ENCODE peak calls at places on chromosomes 7 and 10, in eight cellular contexts. V is HCT116, A is SK-N-SH, S is endothelial cell of umbilical vein, L is HepG2, Y is K562, E is H1, D is GM12878. N is an unnamed sample.

GRCh38 chr10:20041931-20042330 is 225.7 kb downstream of the PLXDC2 start:
- DNase-seq in A (no peak), V (no peak), E (no peak), D (no peak), L (no peak), Y (no peak), S (no peak), N (no peak)

GRCh38 chr7:32560075-32560474 is 64.8 kb downstream of the AVL9 start:
- DNase-seq in D (no peak), V (no peak), S (no peak), A (no peak), L (no peak), E (no peak), Y (no peak), N (no peak)

GRCh38 chr7:43485580-43485979 is 97.3 kb upstream of the STK17A start:
- DNase-seq in D (no peak), Y (no peak), V (no peak), E (no peak), L (no peak), A (no peak), S (no peak), N (no peak)

GRCh38 chr7:44144968-44145418 is 3.9 kb upstream of the MYL7 start:
- DNase-seq in E (no peak), L (no peak), V (no peak), A (peak), S (no peak), Y (no peak), D (no peak), N (no peak)

GRCh38 chr7:120920588-120920987 is 30.0 kb upstream of the ING3 start:
- DNase-seq in L (no peak), E (no peak), A (peak), D (no peak), S (no peak), V (no peak), Y (no peak), N (no peak)

GRCh38 chr10:73955719-73956118 is 42.2 kb upstream of the VCL start:
- DNase-seq in Y (no peak), L (no peak), D (no peak), E (no peak), V (no peak), A (no peak), S (no peak), N (no peak)

GRCh38 chr7:93914581-93915066 is 6.9 kb upstream of the GNG11 start:
- DNase-seq in E (no peak), L (no peak), Y (no peak), A (no peak), D (no peak), V (peak), S (peak), N (no peak)

GRCh38 chr7:123916240-123916724 is 8.8 kb upstream of the SPAM1 start:
- DNase-seq in V (peak), S (peak), A (peak), Y (no peak), L (peak), D (no peak), E (no peak), N (no peak)

GRCh38 chr10:12543589-12543988 is 194.2 kb downstream of the CAMK1D start:
- DNase-seq in S (no peak), L (no peak), A (no peak), Y (no peak), E (no peak), D (no peak), V (no peak), N (no peak)

GRCh38 chr7:6278749-6279310 is 6.4 kb upstream of the CYTH3 start:
- DNase-seq in S (no peak), A (no peak), D (no peak), Y (no peak), L (no peak), E (no peak), V (no peak), N (no peak)

GRCh38 chr7:142542938-142543337 is 206.3 kb upstream of the PRSS1 start:
- DNase-seq in D (no peak), E (no peak), S (no peak), L (no peak), V (no peak), Y (no peak), A (no peak), N (no peak)

GRCh38 chr10:112336556-112337201 is 37.2 kb upstream of the ACSL5 start:
- DNase-seq in D (no peak), V (no peak), Y (no peak), E (no peak), S (no peak), A (no peak), L (no peak), N (no peak)

GRCh38 chr7:101696-102376 is 90.5 kb upstream of the FAM20C start:
- DNase-seq in Y (no peak), V (no peak), A (no peak), L (no peak), E (no peak), D (no peak), S (peak), N (no peak)

GRCh38 chr7:22120391-22121053 is 174.8 kb upstream of the CDCA7L start:
- DNase-seq in V (no peak), Y (no peak), A (no peak), E (no peak), D (no peak), L (no peak), S (no peak), N (peak)

GRCh38 chr10:120221873-120222485 is 235.0 kb upstream of the PLPP4 start:
- DNase-seq in A (peak), S (peak), E (peak), V (peak), Y (peak), L (peak), D (no peak), N (peak)

GRCh38 chr7:121026577-121027111 is 38.1 kb downstream of the CPED1 start:
- DNase-seq in A (no peak), L (peak), Y (no peak), S (no peak), D (no peak), V (no peak), E (no peak), N (no peak)

GRCh38 chr7:47042669-47043068 is 539.2 kb downstream of the TNS3 start:
- DNase-seq in S (no peak), A (no peak), Y (no peak), D (no peak), E (no peak), V (no peak), L (no peak), N (no peak)

GRCh38 chr7:105675873-105676484 is 94.7 kb upstream of the EFCAB10 start:
- DNase-seq in L (no peak), Y (no peak), D (no peak), S (no peak), V (no peak), E (no peak), A (no peak), N (no peak)

GRCh38 chr7:84824057-84824651 is 362.7 kb downstream of the SEMA3D start:
- DNase-seq in D (no peak), Y (no peak), S (no peak), L (no peak), E (no peak), V (no peak), A (no peak), N (no peak)

GRCh38 chr7:156163747-156164146 is 351.5 kb upstream of the SHH start:
- DNase-seq in S (no peak), V (no peak), E (no peak), Y (no peak), A (no peak), D (no peak), L (no peak), N (no peak)

GRCh38 chr7:143073556-143073955 is 21.4 kb downstream of the OR6V1 start:
- DNase-seq in E (no peak), Y (no peak), A (no peak), L (no peak), S (no peak), D (no peak), V (no peak), N (no peak)

GRCh38 chr7:43112088-43112940 is at the start of gene HECW1:
- DNase-seq in E (peak), L (no peak), V (no peak), S (no peak), D (no peak), A (no peak), Y (no peak), N (no peak)

GRCh38 chr7:138864667-138865066 is 66.7 kb upstream of the ATP6V0A4 start:
- DNase-seq in A (no peak), V (no peak), D (no peak), E (no peak), S (no peak), L (no peak), Y (no peak), N (no peak)

GRCh38 chr10:131891196-131891928 is 9.4 kb upstream of the PPP2R2D start:
- DNase-seq in D (no peak), A (peak), V (no peak), Y (peak), E (peak), L (peak), S (no peak), N (no peak)

GRCh38 chr7:45574521-45575500 is 643 bp downstream of the ADCY1 start:
- DNase-seq in E (peak), A (peak), S (peak), D (no peak), V (no peak), L (peak), Y (no peak), N (no peak)

GRCh38 chr10:132897516-132898381 is 44.6 kb downstream of the CFAP46 start:
- DNase-seq in D (no peak), E (no peak), L (no peak), S (no peak), V (no peak), Y (no peak), A (peak), N (no peak)

GRCh38 chr10:108904163-108904878 is 1019.0 kb downstream of the XPNPEP1 start:
- DNase-seq in S (no peak), A (peak), Y (no peak), D (no peak), E (no peak), L (no peak), V (no peak), N (no peak)

GRCh38 chr7:123747620-123748141 is 1.1 kb downstream of the WASL start:
- DNase-seq in Y (peak), L (peak), A (peak), E (peak), S (peak), V (peak), D (no peak), N (no peak)

GRCh38 chr10:64444578-64444977 is 923.4 kb downstream of the REEP3 start:
- DNase-seq in D (no peak), A (no peak), V (no peak), Y (no peak), E (no peak), L (no peak), S (no peak), N (no peak)

DNA sequence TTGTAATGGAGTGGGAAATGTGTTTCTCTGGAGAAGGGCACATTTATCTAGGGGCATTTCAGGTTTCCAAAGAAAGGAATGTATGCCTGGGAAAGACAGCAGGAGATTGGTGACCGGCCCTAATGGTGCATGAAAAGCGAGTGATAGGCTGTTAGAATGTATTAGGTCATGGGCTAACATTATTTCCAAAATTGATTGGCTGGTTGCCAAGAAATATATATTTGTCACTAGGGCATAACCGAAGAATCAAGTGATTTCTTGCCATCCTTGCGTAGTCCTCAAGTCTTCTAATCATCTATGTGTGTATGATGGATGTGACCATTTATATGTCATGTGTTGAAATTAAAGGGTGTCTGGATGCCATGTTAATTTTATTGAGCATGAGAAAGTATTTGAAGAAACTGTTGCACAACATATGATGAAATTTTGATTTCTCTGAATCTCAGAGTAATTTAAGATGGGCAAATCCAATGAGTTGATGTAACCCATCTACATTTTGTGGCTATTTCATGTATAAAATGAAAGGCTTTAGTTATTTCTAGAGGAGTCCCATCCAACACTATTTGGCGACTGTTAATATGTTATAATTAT is 248.4 kb downstream of the BMPER start:
- DNase-seq in L (no peak), A (no peak), V (no peak), D (no peak), E (no peak), Y (no peak), S (no peak), N (no peak)
- TF ChIP-seq POLR2AphosphoS5 in L (no peak), A (no peak), V (no peak), D (no peak), E (no peak), Y (no peak), S (no peak), N (no peak)

GRCh38 chr10:110221721-110222261 is 14.4 kb downstream of the MXI1 start:
- DNase-seq in V (peak), D (no peak), E (peak), Y (peak), A (peak), L (no peak), S (peak), N (no peak)
- H3K9ac ChIP-seq in V (peak), D (no peak), E (no peak), Y (peak), A (peak), L (no peak), S (no peak), N (no peak)

DNA sequence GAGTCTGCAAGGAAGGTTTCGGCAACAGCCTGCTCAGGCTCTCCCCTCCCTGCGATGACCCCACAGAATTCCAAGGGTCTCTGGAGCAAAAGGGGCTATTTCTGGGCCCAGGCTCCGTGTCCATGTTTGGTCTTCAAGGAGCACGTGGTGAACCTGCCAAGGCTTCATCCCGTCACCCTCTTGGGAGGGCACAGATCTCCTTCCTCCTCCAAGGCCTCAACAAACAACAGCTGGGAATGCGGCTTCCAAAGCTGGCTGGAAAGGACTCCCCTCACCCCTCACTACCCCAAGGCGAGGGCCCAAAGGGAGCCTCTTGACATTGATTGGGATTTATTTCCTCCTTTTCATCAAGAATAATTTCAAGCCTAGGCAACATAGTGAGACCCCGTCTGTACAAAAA is 14.0 kb upstream of the KPNA7 start:
- DNase-seq in S (no peak), L (no peak), D (no peak), Y (no peak), A (no peak), E (no peak), V (no peak), N (no peak)
- H3K27ac ChIP-seq in S (no peak), L (no peak), D (no peak), Y (no peak), A (no peak), E (no peak), V (no peak), N (peak)

GRCh38 chr7:4694653-4695335 is 12.7 kb downstream of the FOXK1 start:
- DNase-seq in V (no peak), L (no peak), E (no peak), Y (no peak), D (no peak), S (peak), A (no peak), N (no peak)
- TF ChIP-seq POLR2AphosphoS5 in V (no peak), L (no peak), E (no peak), Y (no peak), D (no peak), S (no peak), A (no peak), N (no peak)

GRCh38 chr10:75236178-75236825 is 545 bp upstream of the COMTD1 start:
- DNase-seq in L (no peak), E (no peak), D (no peak), V (no peak), S (no peak), A (no peak), Y (no peak), N (no peak)

GRCh38 chr10:75233444-75234016 is 2.2 kb downstream of the COMTD1 start:
- DNase-seq in V (no peak), E (no peak), D (no peak), Y (no peak), A (peak), S (no peak), L (no peak), N (no peak)

GRCh38 chr10:75234683-75235374 is 928 bp downstream of the COMTD1 start:
- DNase-seq in V (no peak), E (peak), Y (peak), D (no peak), A (peak), L (no peak), S (no peak), N (no peak)

GRCh38 chr10:75235375-75236177 is at the start of gene COMTD1:
- DNase-seq in Y (peak), E (peak), S (peak), D (peak), L (peak), V (peak), A (peak), N (no peak)

DNA sequence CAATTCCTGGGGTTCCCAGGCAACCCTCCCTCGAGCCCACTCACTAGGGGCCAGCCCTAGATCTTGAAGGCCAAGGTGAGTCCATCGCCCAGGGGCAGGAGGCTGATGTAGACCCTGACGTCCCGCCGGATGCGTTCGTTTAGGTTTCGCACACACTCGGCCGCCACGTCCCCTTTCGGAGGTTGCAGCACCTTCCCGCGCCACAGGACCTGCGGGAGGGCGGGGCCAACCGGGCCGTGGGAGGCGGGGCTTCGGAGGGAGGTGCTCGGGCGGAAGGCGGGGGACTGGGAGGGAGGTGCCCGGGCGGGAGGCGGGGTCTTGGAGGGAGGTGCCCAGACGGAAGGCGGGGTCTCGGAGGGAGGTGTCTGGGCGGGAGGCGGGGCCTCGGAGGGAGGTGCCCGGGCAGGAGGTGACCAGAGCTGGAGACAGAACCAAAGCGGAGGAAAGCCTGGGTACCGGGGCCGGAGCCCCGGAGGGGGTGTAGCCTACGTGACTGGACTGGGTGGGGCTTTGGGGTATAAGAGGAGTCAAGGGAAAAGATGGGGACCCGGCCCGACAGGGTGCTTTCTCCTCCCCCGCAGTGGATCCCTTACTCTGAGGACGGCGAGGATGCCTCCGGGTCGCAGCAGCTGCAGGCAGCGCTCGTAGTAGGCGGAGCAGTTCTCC is 1.6 kb downstream of the COMTD1 start:
- DNase-seq in Y (peak), L (peak), D (peak), S (peak), V (peak), A (peak), E (peak), N (no peak)
- H3K9ac ChIP-seq in Y (peak), L (peak), D (peak), S (peak), V (peak), A (peak), E (peak), N (no peak)

GRCh38 chr7:127618042-127618441 is at the start of gene PAX4:
- DNase-seq in L (no peak), S (no peak), A (no peak), Y (no peak), V (no peak), E (no peak), D (no peak), N (no peak)
- H3K27ac ChIP-seq in L (no peak), S (no peak), A (no peak), Y (no peak), V (no peak), E (no peak), D (no peak), N (no peak)

GRCh38 chr10:68792115-68792514 is 35.2 kb upstream of the STOX1 start:
- DNase-seq in L (no peak), D (no peak), E (no peak), S (peak), A (no peak), V (no peak), Y (no peak), N (no peak)

GRCh38 chr10:68800196-68800595 is 27.1 kb upstream of the STOX1 start:
- DNase-seq in Y (no peak), D (no peak), L (no peak), V (no peak), E (no peak), A (no peak), S (no peak), N (no peak)

GRCh38 chr10:68795886-68796532 is 31.3 kb upstream of the STOX1 start:
- DNase-seq in S (no peak), A (no peak), V (no peak), Y (no peak), E (no peak), D (no peak), L (no peak), N (no peak)

DNA sequence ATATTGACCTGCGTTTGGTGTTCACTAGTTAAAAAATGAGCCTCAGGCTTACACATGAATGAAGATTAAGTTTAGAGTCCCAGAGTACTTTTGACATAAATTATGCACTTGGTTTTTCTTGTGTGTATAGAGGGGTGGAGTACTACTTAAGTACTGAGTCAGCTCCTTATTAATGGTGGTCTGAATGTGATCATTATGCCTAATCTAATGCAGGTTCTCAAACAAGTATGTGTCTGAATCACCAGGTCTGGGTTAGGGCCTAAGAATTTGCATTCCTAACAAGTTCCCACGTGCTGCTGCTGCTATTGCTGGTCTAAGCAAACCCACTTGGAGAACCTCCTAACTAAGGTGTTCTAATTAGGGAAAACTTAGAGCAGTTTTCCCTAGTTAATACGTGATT is 30.7 kb upstream of the STOX1 start:
- DNase-seq in Y (no peak), E (no peak), V (no peak), S (no peak), D (no peak), L (no peak), A (no peak), N (no peak)
- TF ChIP-seq POLR2AphosphoS5 in Y (no peak), E (no peak), V (no peak), S (no peak), D (no peak), L (no peak), A (no peak), N (no peak)